ENCODE peak calls at places on chromosomes 7 and 10, in seven cellular contexts. Y is colonic mucosa, P is PC-9, L is HepG2, N is MM.1S, U is mucosa of descending colon, O is thyroid gland. S is an unnamed sample.

GRCh38 chr10:121062040-121062574 is 210.9 kb downstream of the WDR11 start:
- DNase-seq in Y (no peak), P (no peak), L (no peak), N (no peak), U (no peak), O (no peak), S (no peak)

GRCh38 chr7:19209297-19209696 is 64.1 kb upstream of the FERD3L start:
- DNase-seq in Y (no peak), P (no peak), L (no peak), N (no peak), U (no peak), O (no peak), S (no peak)

GRCh38 chr7:15035814-15036213 is 133.3 kb upstream of the DGKB start:
- DNase-seq in Y (no peak), P (no peak), L (no peak), N (no peak), U (no peak), O (no peak), S (no peak)

GRCh38 chr10:72315611-72316385 is 38.9 kb downstream of the DNAJB12 start:
- DNase-seq in Y (peak; percentile 82), P (peak; percentile 94), L (no peak), N (no peak), U (no peak), O (peak; percentile 91), S (no peak)

GRCh38 chr7:111424768-111425167 is 137.5 kb downstream of the IMMP2L start:
- DNase-seq in Y (no peak), P (peak; percentile 80), L (peak; percentile 54), N (no peak), U (no peak), O (no peak), S (peak; percentile 18)

GRCh38 chr10:10780746-10781145 is 236.9 kb upstream of the CELF2 start:
- DNase-seq in Y (no peak), P (no peak), L (no peak), N (no peak), U (no peak), O (no peak), S (no peak)

GRCh38 chr7:140661124-140661523 is 11.6 kb upstream of the ADCK2 start:
- DNase-seq in Y (no peak), P (no peak), L (no peak), N (no peak), U (no peak), O (no peak), S (no peak)

GRCh38 chr10:25261571-25261970 is 86.8 kb downstream of the GPR158 start:
- DNase-seq in Y (no peak), P (no peak), L (no peak), N (no peak), U (no peak), O (no peak), S (no peak)

GRCh38 chr10:67609996-67610793 is 85.8 kb downstream of the CTNNA3 start:
- DNase-seq in Y (no peak), P (no peak), L (no peak), N (no peak), U (no peak), O (no peak), S (no peak)

GRCh38 chr10:103881420-103882284 is 26.3 kb upstream of the SH3PXD2A start:
- DNase-seq in Y (no peak), P (no peak), L (no peak), N (peak; percentile 36), U (no peak), O (no peak), S (no peak)

GRCh38 chr10:48973065-48973464 is 33.4 kb upstream of the LRRC18 start:
- DNase-seq in Y (no peak), P (no peak), L (no peak), N (no peak), U (no peak), O (no peak), S (no peak)

GRCh38 chr10:65765006-65765546 is 1160.8 kb upstream of the LRRTM3 start:
- DNase-seq in Y (no peak), P (no peak), L (no peak), N (no peak), U (no peak), O (no peak), S (no peak)

DNA sequence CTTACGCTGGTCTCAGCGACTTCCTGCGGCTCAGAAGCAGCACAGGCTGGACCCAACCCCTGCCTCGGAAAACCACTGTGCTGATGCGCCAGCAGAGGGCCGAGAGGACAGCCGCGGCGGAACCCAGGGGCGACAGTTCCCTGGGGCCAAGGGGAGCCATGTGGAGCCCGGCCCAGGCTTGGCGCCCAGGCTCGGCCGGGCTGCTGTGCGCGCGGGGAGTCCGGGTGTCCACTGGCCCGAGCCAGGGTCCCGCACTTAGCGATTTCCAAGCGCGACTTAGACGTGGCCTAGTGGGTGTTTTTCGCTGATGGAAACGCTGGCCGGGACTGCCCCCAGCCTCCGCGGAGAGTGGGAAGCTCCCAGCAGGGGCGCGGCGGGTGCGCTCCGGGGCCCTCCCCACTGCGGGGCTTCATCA is 18.6 kb upstream of the ZNF32 start:
- DNase-seq in Y (no peak), P (no peak), L (no peak), N (no peak), U (no peak), O (peak; percentile 39), S (no peak)
- TF ChIP-seq CTCF in Y (no peak), P (no peak), L (no peak), N (peak; percentile 20), U (no peak), O (no peak), S (peak; percentile 25)

GRCh38 chr10:86481761-86482160 is 39.8 kb downstream of the WAPL start:
- DNase-seq in Y (no peak), P (no peak), L (no peak), N (no peak), U (no peak), O (no peak), S (no peak)
- H3K36me3 ChIP-seq in Y (no peaks in the 10 kb centered on the region), P (no peaks in the 10 kb centered on the region), L (peaks cover 8% of the 10 kb centered on the region), N (peaks cover 2% of the 10 kb centered on the region), U (no peaks in the 10 kb centered on the region), O (peaks cover 3% of the 10 kb centered on the region), S (peaks cover 10% of the 10 kb centered on the region)

GRCh38 chr7:104761892-104762291 is 252.1 kb upstream of the KMT2E start:
- DNase-seq in Y (no peak), P (no peak), L (no peak), N (no peak), U (no peak), O (no peak), S (no peak)
- TF ChIP-seq CTCF in Y (no peak), P (no peak), L (no peak), N (no peak), U (no peak), O (no peak), S (no peak)

DNA sequence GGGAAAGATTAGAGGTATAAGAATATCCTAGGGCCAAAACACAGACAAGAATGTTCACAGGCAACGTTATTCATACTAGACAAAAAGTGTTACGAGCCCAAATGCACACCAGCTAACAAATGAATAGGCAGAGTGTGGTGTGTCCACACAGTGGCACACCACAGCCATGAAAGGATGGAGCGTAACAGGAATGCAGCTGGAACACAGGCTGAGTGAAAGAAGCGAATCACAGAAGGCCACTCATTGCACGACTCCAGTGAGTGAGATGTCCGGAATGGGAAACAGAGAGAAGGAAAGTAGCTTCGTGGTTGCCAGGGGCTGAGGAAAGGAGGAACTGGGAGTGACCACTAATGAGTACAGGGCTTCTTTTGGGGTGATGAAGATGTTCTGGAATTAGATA is 198.8 kb downstream of the TNS3 start:
- DNase-seq in Y (no peak), P (no peak), L (no peak), N (no peak), U (no peak), O (peak; percentile 35), S (no peak)
- H3K36me3 ChIP-seq in Y (no peaks in the 10 kb centered on the region), P (peaks cover 40% of the 10 kb centered on the region), L (peaks cover 29% of the 10 kb centered on the region), N (peaks cover 24% of the 10 kb centered on the region), U (no peaks in the 10 kb centered on the region), O (no peaks in the 10 kb centered on the region), S (peaks cover 35% of the 10 kb centered on the region)

DNA sequence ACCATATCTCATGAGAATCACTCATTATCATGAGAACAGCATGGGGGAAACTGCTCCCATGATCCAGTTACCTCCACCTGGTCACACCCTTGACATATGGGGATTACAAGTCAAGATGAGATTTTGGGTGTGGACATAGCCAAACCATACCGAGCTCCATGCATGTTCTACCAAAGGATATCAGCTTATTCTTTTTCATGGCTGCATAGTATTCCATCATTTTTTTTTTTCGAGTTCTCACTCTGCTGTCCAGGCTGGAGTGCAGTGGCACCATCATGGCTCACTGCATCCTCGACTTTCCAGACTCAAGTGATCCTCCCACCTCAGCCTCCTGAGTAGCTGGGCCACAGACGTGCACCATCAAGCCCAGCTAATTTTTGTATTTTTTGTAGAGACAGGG is 668.3 kb downstream of the GATA3 start:
- DNase-seq in Y (no peak), P (no peak), L (no peak), N (no peak), U (no peak), O (no peak), S (no peak)
- TF ChIP-seq CTCF in Y (no peak), P (no peak), L (no peak), N (no peak), U (no peak), O (no peak), S (no peak)

GRCh38 chr7:47968852-47969774 is 10.3 kb downstream of the HUS1 start:
- DNase-seq in Y (peak; percentile 78), P (peak; percentile 64), L (peak; percentile 53), N (peak; percentile 41), U (no peak), O (peak; percentile 53), S (no peak)
- H3K36me3 ChIP-seq in Y (peaks cover 27% of the 10 kb centered on the region), P (peaks cover 63% of the 10 kb centered on the region), L (peaks cover 30% of the 10 kb centered on the region), N (peaks cover 3% of the 10 kb centered on the region), U (peaks cover 17% of the 10 kb centered on the region), O (peaks cover 58% of the 10 kb centered on the region), S (peaks cover 47% of the 10 kb centered on the region)

GRCh38 chr10:125060851-125061556 is 99.4 kb downstream of the CTBP2 start:
- DNase-seq in Y (peak; percentile 92), P (no peak), L (peak; percentile 35), N (no peak), U (peak; percentile 90), O (peak; percentile 93), S (no peak)
- TF ChIP-seq CTCF in Y (peak; percentile 75), P (peak; percentile 53), L (peak; percentile 87), N (peak; percentile 47), U (peak; percentile 75), O (peak; percentile 64), S (peak; percentile 93)

S was measured in Panc1.